ENCODE peak calls at places on chromosomes 2 and 18, in ten cellular contexts. Y is HFFc6, Q is pancreas, G is lower leg skin, R is IMR-90, F is progenitor cell of endocrine pancreas, C is bronchial epithelial cell, Z is adrenal gland, B is nephron progenitor cell, E is HFF-Myc. U is an unnamed sample.

GRCh38 chr2:1989216-1989615 is 244.9 kb upstream of the PXDN start:
- DNase-seq in Y (no peak), Q (peak), G (no peak), R (no peak), F (no peak), C (no peak), Z (no peak), B (no peak), E (no peak), U (no peak)

GRCh38 chr2:45892757-45893156 is 241.3 kb downstream of the PRKCE start:
- DNase-seq in Y (no peak), Q (peak), G (no peak), R (peak), F (no peak), C (no peak), Z (no peak), B (no peak), E (no peak), U (no peak)

GRCh38 chr2:33620-34019 is 12.7 kb downstream of the FAM110C start:
- DNase-seq in Y (no peak), Q (peak), G (peak), R (no peak), F (no peak), C (peak), Z (no peak), B (no peak), E (no peak), U (no peak)

GRCh38 chr2:54454922-54455583 is 1.1 kb upstream of the SPTBN1 start:
- DNase-seq in Y (no peak), Q (peak), G (no peak), R (no peak), F (peak), C (no peak), Z (peak), B (peak), E (no peak), U (peak)

GRCh38 chr2:203470371-203470770 is 64.7 kb downstream of the RAPH1 start:
- DNase-seq in Y (no peak), Q (no peak), G (no peak), R (no peak), F (no peak), C (no peak), Z (no peak), B (no peak), E (no peak), U (no peak)

GRCh38 chr18:61845212-61845611 is 47.6 kb downstream of the RNF152 start:
- DNase-seq in Y (no peak), Q (no peak), G (no peak), R (no peak), F (no peak), C (no peak), Z (no peak), B (no peak), E (no peak), U (no peak)

GRCh38 chr2:188256420-188256819 is 35.3 kb upstream of the GULP1 start:
- DNase-seq in Y (no peak), Q (no peak), G (no peak), R (peak), F (no peak), C (no peak), Z (no peak), B (no peak), E (no peak), U (no peak)

GRCh38 chr2:212520340-212520739 is 18.3 kb downstream of the ERBB4 start:
- DNase-seq in Y (peak), Q (no peak), G (no peak), R (no peak), F (no peak), C (peak), Z (no peak), B (no peak), E (no peak), U (peak)

GRCh38 chr2:188322569-188323531 is 31.2 kb downstream of the GULP1 start:
- DNase-seq in Y (peak), Q (peak), G (no peak), R (peak), F (no peak), C (no peak), Z (no peak), B (no peak), E (no peak), U (peak)

GRCh38 chr2:210577263-210578071 is 21.1 kb downstream of the CPS1 start:
- DNase-seq in Y (peak), Q (no peak), G (no peak), R (peak), F (no peak), C (peak), Z (no peak), B (peak), E (peak), U (peak)

GRCh38 chr2:102245266-102246151 is 58.7 kb downstream of the IL1RL2 start:
- DNase-seq in Y (peak), Q (no peak), G (no peak), R (peak), F (no peak), C (no peak), Z (peak), B (no peak), E (no peak), U (peak)

GRCh38 chr2:112096098-112096497 is 41.0 kb downstream of the TMEM87B start:
- DNase-seq in Y (no peak), Q (no peak), G (no peak), R (no peak), F (no peak), C (no peak), Z (no peak), B (no peak), E (no peak), U (no peak)

GRCh38 chr2:8145385-8145784 is 536.5 kb upstream of the ID2 start:
- DNase-seq in Y (no peak), Q (no peak), G (no peak), R (peak), F (no peak), C (no peak), Z (no peak), B (no peak), E (no peak), U (no peak)

GRCh38 chr2:39099820-39100728 is 20.8 kb downstream of the SOS1 start:
- DNase-seq in Y (no peak), Q (no peak), G (no peak), R (peak), F (no peak), C (peak), Z (no peak), B (no peak), E (no peak), U (peak)

GRCh38 chr2:84288335-84288734 is 170.7 kb downstream of the SUCLG1 start:
- DNase-seq in Y (no peak), Q (no peak), G (no peak), R (no peak), F (no peak), C (no peak), Z (no peak), B (no peak), E (no peak), U (no peak)

GRCh38 chr2:215171826-215172225 is 33.4 kb upstream of the ABCA12 start:
- DNase-seq in Y (no peak), Q (no peak), G (no peak), R (no peak), F (no peak), C (no peak), Z (no peak), B (no peak), E (no peak), U (no peak)

GRCh38 chr2:176729706-176730569 is 460.7 kb downstream of the MTX2 start:
- DNase-seq in Y (peak), Q (peak), G (peak), R (no peak), F (no peak), C (no peak), Z (peak), B (no peak), E (no peak), U (peak)

GRCh38 chr2:217331577-217332139 is 471.8 kb upstream of the TNP1 start:
- DNase-seq in Y (peak), Q (peak), G (no peak), R (peak), F (peak), C (peak), Z (no peak), B (peak), E (peak), U (peak)

GRCh38 chr2:165778653-165779451 is 15.2 kb downstream of the GALNT3 start:
- DNase-seq in Y (no peak), Q (peak), G (no peak), R (no peak), F (no peak), C (no peak), Z (no peak), B (no peak), E (no peak), U (peak)

GRCh38 chr18:3595282-3596273 is 145.6 kb downstream of the TGIF1 start:
- DNase-seq in Y (peak), Q (peak), G (peak), R (peak), F (no peak), C (peak), Z (peak), B (no peak), E (peak), U (peak)

GRCh38 chr2:7004641-7005040 is 87.4 kb downstream of the RNF144A start:
- DNase-seq in Y (no peak), Q (no peak), G (no peak), R (no peak), F (no peak), C (no peak), Z (no peak), B (no peak), E (no peak), U (no peak)

GRCh38 chr18:63534615-63535014 is 7.6 kb upstream of the SERPINB12 start:
- DNase-seq in Y (no peak), Q (no peak), G (no peak), R (no peak), F (no peak), C (no peak), Z (no peak), B (no peak), E (no peak), U (no peak)

GRCh38 chr18:6404834-6405233 is 9.9 kb downstream of the L3MBTL4 start:
- DNase-seq in Y (no peak), Q (no peak), G (no peak), R (no peak), F (no peak), C (no peak), Z (no peak), B (no peak), E (no peak), U (no peak)

GRCh38 chr2:112627060-112628040 is 18.4 kb upstream of the SLC20A1 start:
- DNase-seq in Y (peak), Q (no peak), G (peak), R (peak), F (no peak), C (peak), Z (peak), B (no peak), E (peak), U (peak)

GRCh38 chr2:207725815-207726578 is 14.6 kb downstream of the CCNYL1 start:
- DNase-seq in Y (no peak), Q (no peak), G (no peak), R (no peak), F (no peak), C (peak), Z (no peak), B (no peak), E (no peak), U (peak)

GRCh38 chr2:11030909-11031308 is 119.2 kb downstream of the KCNF1 start:
- DNase-seq in Y (no peak), Q (peak), G (no peak), R (no peak), F (no peak), C (no peak), Z (no peak), B (no peak), E (no peak), U (no peak)

GRCh38 chr2:37985333-37985732 is 60.2 kb downstream of the RMDN2 start:
- DNase-seq in Y (peak), Q (no peak), G (no peak), R (peak), F (no peak), C (peak), Z (no peak), B (no peak), E (no peak), U (no peak)

GRCh38 chr2:209680596-209680995 is 91.0 kb upstream of the UNC80 start:
- DNase-seq in Y (no peak), Q (no peak), G (no peak), R (no peak), F (no peak), C (no peak), Z (no peak), B (no peak), E (no peak), U (no peak)

GRCh38 chr2:233213011-233213410 is 38.5 kb upstream of the ATG16L1 start:
- DNase-seq in Y (no peak), Q (no peak), G (no peak), R (no peak), F (no peak), C (peak), Z (no peak), B (no peak), E (no peak), U (no peak)

GRCh38 chr2:36333350-36334012 is 22.1 kb upstream of the CRIM1 start:
- DNase-seq in Y (no peak), Q (no peak), G (no peak), R (no peak), F (no peak), C (peak), Z (no peak), B (no peak), E (no peak), U (no peak)
- TF ChIP-seq CTCF in Y (no peak), Q (no peak), G (no peak), R (no peak), F (no peak), C (no peak), Z (no peak), B (no peak), E (no peak), U (no peak)

DNA sequence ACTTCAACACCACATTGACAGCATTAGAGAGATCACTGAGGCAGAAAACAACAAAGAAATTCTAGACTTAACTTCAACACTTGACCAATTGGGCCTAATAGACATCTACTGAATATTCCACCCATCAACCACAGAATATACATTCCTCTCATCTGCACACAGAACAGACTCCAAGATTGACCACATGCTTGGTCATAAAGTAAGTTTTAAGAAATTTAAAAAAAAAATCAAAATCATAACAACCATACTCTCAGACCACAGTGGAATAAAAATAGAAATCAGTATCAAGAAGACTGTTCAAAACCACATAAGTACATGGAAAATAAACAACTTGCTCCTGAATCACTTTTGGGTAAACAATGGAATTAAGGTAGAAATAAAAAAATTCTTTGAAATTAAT is 9.0 kb upstream of the FLACC1 start:
- DNase-seq in Y (no peak), Q (no peak), G (no peak), R (peak), F (no peak), C (no peak), Z (no peak), B (no peak), E (no peak), U (no peak)
- TF ChIP-seq CTCF in Y (no peak), Q (no peak), G (no peak), R (no peak), F (no peak), C (no peak), Z (no peak), B (no peak), E (no peak), U (no peak)

DNA sequence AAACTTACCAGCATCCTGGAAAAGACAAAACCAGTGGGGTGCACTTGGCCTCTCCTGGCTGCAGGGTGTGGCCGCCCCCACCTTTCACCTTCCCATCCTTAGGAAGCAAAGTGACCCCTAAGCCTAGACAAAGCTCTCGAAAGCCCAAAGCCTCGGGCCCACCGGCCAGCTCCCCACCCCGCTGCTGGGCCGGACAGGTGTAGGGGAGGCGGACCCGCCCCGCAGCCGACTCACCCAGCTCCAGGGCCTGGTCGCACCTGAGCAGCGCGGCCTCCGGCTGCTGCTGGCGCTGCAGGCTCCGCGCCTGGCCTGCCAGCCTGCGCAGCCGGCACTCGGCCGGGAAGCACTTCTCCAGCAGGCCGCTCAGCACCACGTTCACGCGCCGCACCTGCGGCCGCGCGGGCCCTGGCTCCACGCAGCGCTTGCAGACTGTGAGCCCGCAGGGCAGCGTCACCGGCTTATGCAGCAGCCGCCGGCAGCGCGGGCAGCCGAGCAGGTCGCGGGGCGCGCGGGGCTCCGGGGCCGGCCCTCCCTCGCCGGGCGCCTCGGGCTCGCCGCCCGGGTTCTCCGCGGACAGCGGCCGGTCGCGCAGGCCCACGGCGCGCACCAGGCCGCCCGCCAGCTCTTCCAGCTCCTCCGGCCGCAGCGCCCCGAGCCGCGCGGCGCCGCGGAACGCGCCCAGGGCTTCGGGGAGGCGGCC is 970 bp downstream of the LONRF2 start:
- DNase-seq in Y (no peak), Q (peak), G (no peak), R (peak), F (peak), C (peak), Z (peak), B (peak), E (no peak), U (peak)
- TF ChIP-seq CTCF in Y (no peak), Q (peak), G (no peak), R (no peak), F (peak), C (peak), Z (peak), B (peak), E (no peak), U (no peak)

GRCh38 chr2:20079546-20080115 is 28.2 kb upstream of the LAPTM4A start:
- DNase-seq in Y (no peak), Q (no peak), G (no peak), R (no peak), F (no peak), C (no peak), Z (no peak), B (no peak), E (no peak), U (no peak)

GRCh38 chr2:20080415-20080814 is 29.0 kb upstream of the LAPTM4A start:
- DNase-seq in Y (no peak), Q (no peak), G (no peak), R (no peak), F (no peak), C (no peak), Z (no peak), B (no peak), E (no peak), U (no peak)

GRCh38 chr2:20081841-20082240 is 30.4 kb upstream of the LAPTM4A start:
- DNase-seq in Y (no peak), Q (no peak), G (no peak), R (no peak), F (no peak), C (no peak), Z (no peak), B (no peak), E (no peak), U (no peak)

GRCh38 chr2:20077411-20077940 is 26.0 kb upstream of the LAPTM4A start:
- DNase-seq in Y (no peak), Q (no peak), G (no peak), R (no peak), F (no peak), C (no peak), Z (no peak), B (no peak), E (no peak), U (no peak)

DNA sequence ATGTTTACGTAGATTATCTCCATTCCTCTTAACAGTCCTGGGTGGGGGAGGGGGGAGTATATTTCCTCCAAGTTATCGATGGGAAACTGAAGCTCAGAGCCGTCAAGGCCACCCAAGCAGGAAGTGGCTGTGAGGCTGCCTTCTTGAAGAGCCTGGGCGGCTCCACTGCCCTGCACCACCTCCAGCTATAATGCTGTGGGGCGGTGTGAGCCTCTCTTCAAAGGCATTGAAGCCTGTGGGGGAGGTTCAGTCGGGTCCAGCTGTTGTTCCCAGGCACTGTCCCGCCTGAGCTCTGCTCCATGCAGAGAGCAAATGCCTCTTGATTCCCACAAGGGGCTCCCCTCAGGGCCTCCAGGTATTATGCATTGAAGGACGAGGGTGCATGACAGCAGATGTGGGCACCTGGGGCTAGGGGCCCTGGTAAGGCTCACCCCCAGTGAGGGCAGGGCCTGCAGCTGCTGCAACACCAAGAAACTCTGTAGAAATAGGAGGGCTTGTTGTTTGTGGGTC is 29.5 kb upstream of the LAPTM4A start:
- DNase-seq in Y (no peak), Q (no peak), G (no peak), R (no peak), F (no peak), C (no peak), Z (no peak), B (peak), E (no peak), U (no peak)
- TF ChIP-seq CTCF in Y (no peak), Q (no peak), G (no peak), R (no peak), F (no peak), C (no peak), Z (no peak), B (no peak), E (no peak), U (no peak)

DNA sequence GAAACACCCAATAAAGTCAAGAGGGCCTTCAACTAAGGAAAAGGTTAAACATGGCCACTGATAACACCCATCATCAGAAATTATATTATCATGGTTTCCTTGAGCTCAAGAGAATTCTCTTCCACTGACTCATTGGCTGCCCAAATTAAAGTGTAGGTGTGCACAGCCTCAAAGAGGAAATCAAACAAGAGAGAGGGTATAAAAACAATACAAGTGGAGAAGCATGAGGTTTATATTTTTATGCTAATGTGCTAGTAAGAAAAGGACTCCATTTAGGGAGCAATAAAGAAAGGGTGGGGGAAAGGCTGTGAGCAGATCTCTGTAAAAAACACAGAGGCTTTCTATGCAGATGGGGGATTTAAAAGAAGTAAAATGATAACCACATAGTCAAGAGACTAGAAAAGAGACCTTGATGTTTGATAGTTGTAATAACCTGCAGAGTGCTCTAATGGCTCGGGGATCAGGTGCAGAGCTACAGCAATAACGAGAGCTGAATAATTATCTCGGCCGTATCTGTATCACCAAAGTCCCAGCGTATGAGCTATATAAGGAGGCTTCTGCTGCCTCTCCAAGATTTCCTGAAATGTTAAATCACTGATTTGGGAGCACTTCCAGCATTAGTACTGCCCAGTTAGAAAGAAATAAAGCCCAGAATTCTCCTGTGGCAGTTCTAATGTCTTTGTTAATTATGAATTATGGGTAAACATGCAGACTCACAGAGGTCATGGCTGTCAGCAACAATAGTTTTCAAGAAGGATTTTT is 168.6 kb upstream of the VRK2 start:
- DNase-seq in Y (no peak), Q (no peak), G (no peak), R (no peak), F (no peak), C (peak), Z (no peak), B (no peak), E (no peak), U (no peak)
- TF ChIP-seq CTCF in Y (no peak), Q (no peak), G (no peak), R (no peak), F (no peak), C (no peak), Z (no peak), B (no peak), E (no peak), U (no peak)